ENCODE peak calls at places on chromosomes 13 and 19, in ten cellular contexts. G, H, K, Y, P, C, B, I, R and E are unnamed samples.

GRCh38 chr13:91592050-91593014 is 193.9 kb downstream of the GPC5 start:
- DNase-seq in B (no peak), I (no peak), R (no peak), G (no peak), K (no peak), C (no peak), P (no peak), Y (no peak), H (no peak), E (no peak)

GRCh38 chr13:37806666-37807065 is 62.9 kb downstream of the TRPC4 start:
- DNase-seq in C (no peak), K (no peak), Y (no peak), P (no peak), B (no peak), H (no peak), G (no peak), I (no peak), R (no peak), E (no peak)

GRCh38 chr19:34155686-34156085 is 16.6 kb upstream of the LSM14A start:
- DNase-seq in G (peak; percentile 36), R (no peak), Y (no peak), B (no peak), I (peak; percentile 21), P (peak; percentile 41), H (no peak), K (no peak), C (no peak), E (no peak)

GRCh38 chr13:43356566-43356965 is 333.2 kb downstream of the DNAJC15 start:
- DNase-seq in P (peak; percentile 49), B (no peak), R (no peak), H (no peak), Y (no peak), K (no peak), I (no peak), C (no peak), G (peak; percentile 46), E (no peak)

GRCh38 chr19:9883231-9883758 is 48.2 kb downstream of the PIN1 start:
- DNase-seq in I (no peak), H (peak; percentile 56), G (no peak), B (no peak), Y (peak; percentile 60), R (no peak), K (peak; percentile 38), C (peak; percentile 51), P (no peak), E (no peak)

GRCh38 chr13:66805657-66806056 is 424.5 kb downstream of the PCDH9 start:
- DNase-seq in B (no peak), G (peak; percentile 61), C (no peak), K (no peak), R (no peak), P (no peak), I (peak; percentile 92), Y (no peak), H (no peak), E (no peak)

GRCh38 chr19:6198896-6199239 is 63.4 kb downstream of the ACSBG2 start:
- DNase-seq in B (no peak), P (no peak), H (no peak), K (no peak), G (no peak), R (no peak), C (no peak), Y (no peak), I (no peak), E (peak; percentile 30)

GRCh38 chr19:50365434-50366306 is at the start of gene NAPSA:
- DNase-seq in H (no peak), P (no peak), B (no peak), R (no peak), Y (no peak), I (no peak), G (no peak), K (no peak), C (no peak), E (no peak)

DNA sequence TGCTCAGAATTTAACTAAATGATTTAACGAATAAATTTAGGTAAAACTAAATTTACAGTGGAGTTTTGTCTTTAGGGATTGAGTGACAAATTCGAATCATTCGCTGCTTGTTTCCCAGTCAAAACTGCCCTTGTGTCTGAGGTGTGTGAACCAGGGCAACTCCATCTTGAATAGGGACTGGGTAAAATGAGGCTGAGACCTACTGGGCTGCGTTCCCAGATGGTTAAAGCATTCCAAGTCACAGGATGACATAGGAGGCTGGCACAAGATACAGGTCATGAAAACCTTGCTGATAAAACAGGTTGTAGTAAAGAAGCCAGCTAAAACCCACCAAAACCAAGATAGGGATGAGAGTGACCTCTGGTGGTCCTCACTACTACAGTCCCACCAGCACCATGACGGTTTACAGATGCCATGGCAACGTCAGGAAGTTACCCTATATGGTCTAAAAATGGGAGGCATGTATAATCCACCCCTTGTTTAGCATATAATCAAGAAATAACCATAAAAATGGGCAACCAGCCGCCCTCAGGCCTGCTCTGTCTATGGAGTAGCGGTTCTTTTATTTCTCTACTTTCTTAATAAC is 10.2 kb upstream of the ANKRD10 start:
- DNase-seq in K (peak; percentile 73), H (peak; percentile 74), P (no peak), Y (no peak), C (peak; percentile 60), G (peak; percentile 6), I (no peak), B (no peak), R (peak; percentile 15), E (no peak)
- TF ChIP-seq CTCF in K (peak; percentile 76), H (peak; percentile 74), P (no peak), Y (no peak), C (peak; percentile 74), G (no peak), I (peak; percentile 6), B (no peak), R (peak; percentile 44), E (peak; percentile 20)

GRCh38 chr19:2944775-2945574 is at the start of gene ZNF77:
- DNase-seq in Y (peak; percentile 98), K (peak; percentile 100), R (peak; percentile 97), P (peak; percentile 99), C (peak; percentile 98), I (peak; percentile 99), B (peak; percentile 99), G (peak; percentile 99), H (peak; percentile 98), E (peak; percentile 100)
- TF ChIP-seq CTCF in Y (no peak), K (no peak), R (peak; percentile 8), P (no peak), C (no peak), I (no peak), B (no peak), G (no peak), H (no peak), E (no peak)

GRCh38 chr13:32426981-32427851 is 714 bp downstream of the N4BP2L1 start:
- DNase-seq in R (peak; percentile 23), Y (peak; percentile 71), H (peak; percentile 86), P (peak; percentile 17), C (peak; percentile 76), G (peak; percentile 19), K (peak; percentile 91), B (no peak), I (peak; percentile 13), E (peak; percentile 56)

GRCh38 chr13:32429406-32429909 is 1.5 kb upstream of the N4BP2L1 start:
- DNase-seq in G (no peak), Y (no peak), R (no peak), P (no peak), C (no peak), B (no peak), I (no peak), K (no peak), H (no peak), E (no peak)

GRCh38 chr13:32430018-32430747 is 2.3 kb upstream of the N4BP2L1 start:
- DNase-seq in P (no peak), H (no peak), G (no peak), Y (no peak), R (no peak), B (no peak), C (no peak), I (no peak), K (no peak), E (no peak)

GRCh38 chr13:32427852-32428580 is at the start of gene N4BP2L1:
- DNase-seq in P (peak; percentile 31), B (peak; percentile 47), K (peak; percentile 73), H (peak; percentile 85), Y (peak; percentile 83), I (peak; percentile 36), G (peak; percentile 44), R (no peak), C (peak; percentile 69), E (peak; percentile 89)

DNA sequence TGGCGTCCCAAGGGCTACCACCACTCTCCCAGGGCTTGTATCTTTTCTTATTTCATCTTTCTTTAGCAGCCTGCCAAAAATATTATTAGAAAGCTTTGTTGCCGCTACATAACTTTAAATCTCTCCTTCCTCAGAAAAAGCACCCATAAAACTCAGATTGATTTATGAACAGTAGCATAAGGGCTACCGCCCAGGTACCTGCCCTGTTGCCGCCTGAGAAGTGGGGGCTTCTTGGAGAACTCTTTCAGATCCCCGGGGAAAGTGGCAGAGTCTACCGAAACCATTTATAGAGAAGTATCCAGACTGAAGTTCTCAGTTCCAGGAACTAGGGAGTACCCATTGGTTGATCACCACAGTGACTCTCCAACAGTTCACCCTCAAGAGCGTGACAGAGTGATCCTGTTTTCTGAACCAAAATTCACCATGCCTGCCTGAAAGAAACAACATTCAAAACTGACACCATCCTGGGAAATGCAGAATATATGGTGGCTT is 697 bp upstream of the N4BP2L1 start:
- DNase-seq in H (no peak), C (no peak), I (no peak), P (no peak), R (no peak), B (no peak), Y (no peak), G (no peak), K (no peak), E (no peak)
- TF ChIP-seq CTCF in H (no peak), C (no peak), I (no peak), P (no peak), R (no peak), B (no peak), Y (no peak), G (no peak), K (no peak), E (no peak)

GRCh38 chr19:58409010-58409790 is 751 bp downstream of the ZNF584 start:
- DNase-seq in G (no peak), C (peak; percentile 48), H (peak; percentile 65), P (no peak), Y (peak; percentile 54), K (peak; percentile 37), I (peak; percentile 27), B (no peak), R (no peak), E (no peak)

GRCh38 chr19:58408152-58409009 is at the start of gene ZNF584:
- DNase-seq in H (peak; percentile 98), K (peak; percentile 99), Y (peak; percentile 99), G (peak; percentile 93), C (peak; percentile 96), I (peak; percentile 92), P (peak; percentile 87), R (peak; percentile 93), B (peak; percentile 65), E (peak; percentile 97)

GRCh38 chr19:58401825-58402433 is 6.5 kb downstream of the RNF225 start:
- DNase-seq in B (no peak), P (no peak), G (no peak), C (no peak), K (no peak), H (no peak), I (no peak), R (no peak), Y (no peak), E (no peak)

GRCh38 chr19:58407658-58408151 is 744 bp upstream of the ZNF584 start:
- DNase-seq in P (no peak), R (no peak), C (peak; percentile 46), G (no peak), Y (no peak), B (no peak), I (no peak), H (peak; percentile 69), K (peak; percentile 29), E (no peak)

DNA sequence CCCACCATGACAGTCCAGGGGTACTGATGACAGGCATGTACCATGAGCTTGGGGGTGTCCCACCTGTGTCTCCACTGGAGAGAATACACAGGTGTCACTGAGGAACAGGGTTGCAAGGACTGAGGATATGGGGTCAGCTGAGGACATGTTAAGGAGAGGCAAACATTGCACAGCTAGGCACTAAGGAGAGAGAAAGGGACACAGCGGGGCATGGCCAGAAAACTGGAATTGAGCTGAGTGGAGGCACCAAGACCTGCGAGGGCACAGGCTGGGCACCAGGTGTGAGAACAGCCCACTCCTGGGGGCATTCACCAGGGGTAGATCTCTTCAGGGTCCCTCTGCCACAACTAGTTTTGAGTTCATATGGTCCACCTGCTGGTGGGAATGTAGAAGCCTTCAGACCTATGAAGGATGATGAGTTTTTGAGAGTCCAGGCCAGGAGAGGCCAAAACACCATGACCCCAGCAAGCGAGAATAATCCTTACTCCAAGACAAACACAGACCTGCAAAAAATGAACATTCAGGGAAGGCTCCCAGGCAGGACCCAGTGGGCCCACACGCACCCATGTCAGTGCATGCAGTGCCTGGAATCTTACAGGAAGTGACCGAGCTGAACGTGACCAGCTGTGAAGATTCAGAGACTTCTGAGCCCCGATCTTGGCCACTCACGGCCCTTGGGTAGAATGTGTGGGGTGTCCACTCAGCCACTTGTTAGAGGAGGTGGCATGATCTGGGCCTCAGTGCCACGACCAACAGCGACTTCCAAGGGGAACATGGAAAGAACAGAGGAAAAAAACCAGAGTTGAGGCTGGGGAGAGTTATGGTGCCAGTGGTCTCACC is 1.4 kb upstream of the ZNF584 start:
- DNase-seq in I (no peak), B (no peak), H (peak; percentile 70), K (peak; percentile 52), Y (no peak), R (no peak), G (no peak), C (peak; percentile 47), P (no peak), E (no peak)
- TF ChIP-seq CTCF in I (peak; percentile 33), B (no peak), H (peak; percentile 74), K (peak; percentile 46), Y (no peak), R (peak; percentile 59), G (peak; percentile 43), C (peak; percentile 58), P (peak; percentile 46), E (peak; percentile 23)